ENCODE peak calls at places on chromosomes 3 and 15, in seven cellular contexts. L is fibroblast of lung, H is GM23248, X is neural progenitor cell, I is upper lobe of left lung, T is testis, B is colonic mucosa. W is an unnamed sample. For H3K9me3 and H3K36me3, the result is how much of the 10 kb centered on the place peaks cover.

GRCh38 chr3:104909188-104909587 is 457.5 kb upstream of the ALCAM start:
- DNase-seq in B (no peak), H (peak), X (no peak), T (no peak), I (no peak), L (peak), W (peak)

GRCh38 chr3:160707187-160707789 is 30.3 kb downstream of the ARL14 start:
- DNase-seq in T (peak), X (peak), H (peak), I (no peak), L (peak), B (peak), W (no peak)

GRCh38 chr3:150222190-150222548 is 185.9 kb upstream of the TSC22D2 start:
- DNase-seq in H (no peak), L (no peak), X (no peak), I (no peak), B (no peak), T (no peak), W (no peak)

GRCh38 chr3:163601426-163601825 is 1476.9 kb downstream of the SI start:
- DNase-seq in L (no peak), I (no peak), X (no peak), H (no peak), B (no peak), T (no peak), W (no peak)

GRCh38 chr3:33525232-33525631 is 85.0 kb upstream of the UBP1 start:
- DNase-seq in L (no peak), H (no peak), I (no peak), X (no peak), B (peak), T (no peak), W (no peak)

GRCh38 chr3:115913069-115913686 is 289.9 kb downstream of the GAP43 start:
- DNase-seq in I (no peak), L (no peak), H (peak), B (no peak), X (no peak), T (no peak), W (no peak)

GRCh38 chr3:177470200-177470941 is 273.1 kb upstream of the TBL1XR1 start:
- DNase-seq in I (no peak), T (no peak), X (no peak), B (no peak), L (peak), H (peak), W (no peak)

GRCh38 chr15:78256044-78256437 is 8.3 kb upstream of the DNAJA4 start:
- DNase-seq in T (no peak), B (no peak), L (no peak), I (no peak), H (no peak), X (no peak), W (no peak)

GRCh38 chr3:27641888-27642601 is 80.1 kb downstream of the EOMES start:
- DNase-seq in T (no peak), X (no peak), B (no peak), H (no peak), L (no peak), I (no peak), W (no peak)

GRCh38 chr15:48761393-48762158 is 49.3 kb downstream of the CEP152 start:
- DNase-seq in L (no peak), H (no peak), T (no peak), X (no peak), B (no peak), I (no peak), W (no peak)

GRCh38 chr15:32909431-32909830 is 191.6 kb downstream of the GREM1 start:
- DNase-seq in B (no peak), I (no peak), L (peak), X (no peak), H (peak), T (no peak), W (no peak)

GRCh38 chr3:190597291-190597690 is 83.4 kb downstream of the IL1RAP start:
- DNase-seq in H (no peak), L (peak), T (no peak), X (no peak), B (no peak), I (no peak), W (no peak)

GRCh38 chr15:73941044-73941443 is 14.8 kb downstream of the LOXL1 start:
- DNase-seq in H (peak), T (no peak), I (no peak), B (no peak), X (no peak), L (peak), W (peak)

GRCh38 chr15:97235285-97235985 is 725.1 kb upstream of the ARRDC4 start:
- DNase-seq in X (peak), L (peak), B (peak), H (peak), T (peak), I (peak), W (peak)

GRCh38 chr15:79606831-79607355 is 174.8 kb downstream of the MINAR1 start:
- DNase-seq in L (no peak), B (no peak), H (no peak), X (no peak), I (no peak), T (no peak), W (no peak)

GRCh38 chr15:48537277-48538113 is 108.0 kb downstream of the FBN1 start:
- DNase-seq in B (no peak), T (no peak), H (peak), I (no peak), X (no peak), L (no peak), W (no peak)

GRCh38 chr3:24017305-24017704 is 72.2 kb downstream of the NR1D2 start:
- DNase-seq in H (no peak), B (no peak), X (no peak), L (no peak), I (no peak), T (no peak), W (no peak)

GRCh38 chr15:96887730-96888129 is 557.2 kb downstream of the NR2F2 start:
- DNase-seq in I (no peak), B (no peak), L (peak), H (no peak), X (no peak), T (no peak), W (no peak)

GRCh38 chr3:108215876-108216275 is 6.3 kb downstream of the IFT57 start:
- DNase-seq in B (no peak), H (no peak), T (no peak), X (no peak), I (no peak), L (no peak), W (no peak)

GRCh38 chr15:67296188-67296587 is 41.6 kb downstream of the IQCH start:
- DNase-seq in X (peak), B (no peak), T (no peak), H (no peak), L (no peak), I (no peak), W (no peak)

GRCh38 chr3:158679547-158680000 is 7.1 kb upstream of the LXN start:
- DNase-seq in L (peak), H (peak), B (no peak), X (no peak), T (no peak), I (no peak), W (no peak)

GRCh38 chr3:39809181-39809994 is at the start of gene MYRIP:
- DNase-seq in B (peak), I (peak), T (peak), X (peak), H (peak), L (peak), W (peak)

GRCh38 chr3:72753495-72753894 is 94.8 kb downstream of the SHQ1 start:
- DNase-seq in L (no peak), T (no peak), I (no peak), H (no peak), X (no peak), B (peak), W (no peak)

GRCh38 chr3:23115171-23115877 is 87.8 kb upstream of the UBE2E2 start:
- DNase-seq in H (no peak), X (no peak), I (no peak), B (no peak), T (no peak), L (no peak), W (no peak)

GRCh38 chr3:38118421-38119247 is 18.3 kb downstream of the ACAA1 start:
- DNase-seq in H (no peak), X (no peak), L (no peak), B (no peak), I (no peak), T (no peak), W (no peak)

GRCh38 chr3:186594591-186595113 is 18.2 kb upstream of the AHSG start:
- DNase-seq in X (no peak), T (no peak), B (no peak), H (no peak), I (no peak), L (no peak), W (no peak)

GRCh38 chr3:145191543-145191942 is 969.4 kb downstream of the PLOD2 start:
- DNase-seq in B (no peak), L (peak), I (no peak), T (no peak), H (no peak), X (no peak), W (no peak)

GRCh38 chr15:45157974-45158373 is 28.2 kb downstream of the DUOX1 start:
- DNase-seq in I (no peak), X (peak), H (peak), L (peak), T (no peak), B (no peak), W (peak)

GRCh38 chr3:16433701-16434151 is 79.8 kb downstream of the RFTN1 start:
- DNase-seq in B (no peak), H (no peak), I (no peak), L (no peak), T (no peak), X (no peak), W (no peak)

GRCh38 chr15:70113304-70113700 is 15.6 kb upstream of the TLE3 start:
- DNase-seq in L (no peak), B (no peak), H (no peak), X (no peak), T (no peak), I (peak), W (no peak)

GRCh38 chr3:123347205-123347604 is 101.7 kb downstream of the ADCY5 start:
- DNase-seq in L (no peak), B (no peak), T (no peak), H (no peak), I (no peak), X (no peak), W (no peak)

GRCh38 chr15:63264685-63265302 is 12.6 kb upstream of the APH1B start:
- DNase-seq in I (no peak), B (no peak), H (peak), T (no peak), X (no peak), L (peak), W (no peak)

GRCh38 chr3:48236531-48236930 is 4.4 kb upstream of the ZNF589 start:
- DNase-seq in T (peak), I (no peak), X (no peak), B (no peak), L (no peak), H (no peak), W (no peak)

GRCh38 chr3:24529210-24529609 is 34.6 kb upstream of the THRB start:
- DNase-seq in I (no peak), B (no peak), T (no peak), X (no peak), L (no peak), H (no peak), W (no peak)

GRCh38 chr3:148005456-148005855 is 596.3 kb downstream of the ZIC1 start:
- DNase-seq in I (no peak), B (no peak), T (no peak), H (no peak), L (no peak), X (peak), W (no peak)

GRCh38 chr3:55511895-55512585 is 24.9 kb upstream of the WNT5A start:
- DNase-seq in B (no peak), X (no peak), H (peak), I (no peak), L (peak), T (no peak), W (no peak)
- H3K4me3 ChIP-seq in B (no peak), X (no peak), H (peak), I (no peak), L (no peak), T (no peak), W (no peak)

GRCh38 chr15:20357139-20358065 is 184.2 kb downstream of the GOLGA6L6 start:
- DNase-seq in I (peak), T (no peak), L (no peak), X (no peak), H (no peak), B (no peak), W (no peak)

GRCh38 chr15:20358781-20359414 is 182.7 kb downstream of the GOLGA6L6 start:
- DNase-seq in H (no peak), X (no peak), L (no peak), I (no peak), T (no peak), B (no peak), W (no peak)

GRCh38 chr15:20355256-20355868 is 186.2 kb downstream of the GOLGA6L6 start:
- DNase-seq in L (no peak), X (no peak), T (no peak), I (no peak), H (no peak), B (no peak), W (no peak)

GRCh38 chr15:20358066-20358780 is 183.4 kb downstream of the GOLGA6L6 start:
- DNase-seq in B (no peak), L (no peak), T (no peak), H (no peak), X (no peak), I (no peak), W (no peak)

DNA sequence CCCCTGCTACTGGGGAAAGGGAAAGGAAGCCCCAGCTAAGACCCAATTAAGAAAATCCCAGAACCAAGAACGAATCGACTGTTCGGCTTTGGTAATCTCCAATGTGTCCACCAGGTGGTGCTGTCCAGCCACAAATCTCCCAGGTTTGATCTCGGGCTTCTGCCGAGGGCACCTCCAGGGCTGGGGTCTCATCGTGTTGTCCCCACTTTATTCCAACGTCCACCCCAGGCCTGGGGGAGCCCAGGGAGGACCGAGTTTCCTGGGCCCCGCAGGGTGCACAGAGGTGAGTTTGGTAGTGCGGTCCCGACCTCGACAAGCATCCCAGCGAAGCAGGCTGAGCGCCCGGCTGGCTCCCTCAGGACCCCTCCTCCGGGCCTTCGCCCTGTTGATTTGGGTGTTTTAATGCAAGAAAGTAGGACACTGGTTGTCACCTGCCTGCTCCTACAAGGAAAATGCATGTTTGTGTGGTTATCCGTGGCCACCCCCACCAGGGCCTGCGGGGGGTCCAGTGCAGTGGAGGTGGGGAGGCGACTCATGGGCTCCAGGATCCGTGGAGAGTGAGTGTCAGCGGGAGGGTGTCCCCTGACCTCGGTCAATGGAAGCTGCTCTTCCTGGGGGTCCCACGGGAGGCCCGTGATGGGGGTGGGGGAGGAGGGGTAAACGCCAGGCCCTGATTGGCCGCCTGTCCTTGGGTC is 185.0 kb downstream of the GOLGA6L6 start:
- DNase-seq in I (peak), X (no peak), B (no peak), H (peak), T (peak), L (no peak), W (peak)
- H3K9me3 ChIP-seq in I (under half), X (half or more), B (under half), H (under half), T (under half), L (under half), W (under half)

DNA sequence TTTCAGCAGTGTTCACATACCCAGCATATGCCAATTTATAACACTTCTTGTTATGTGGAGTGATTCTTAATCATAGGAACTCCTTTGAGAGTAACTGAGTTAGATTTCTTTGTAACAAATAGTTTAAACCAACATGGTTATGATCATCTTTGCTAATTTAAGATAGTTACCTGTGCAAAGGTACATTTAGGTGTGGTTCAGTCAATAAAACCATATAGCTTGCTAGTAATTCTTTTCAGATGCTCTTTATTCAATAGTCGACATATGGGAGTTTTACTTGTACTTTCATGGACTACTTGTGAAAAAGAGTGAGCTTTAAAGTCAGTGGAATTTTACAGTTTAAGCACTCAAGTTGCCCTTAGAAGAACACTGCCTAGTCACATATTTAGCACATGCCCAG is 5.2 kb downstream of the DNAJC13 start:
- DNase-seq in H (no peak), B (no peak), X (no peak), I (no peak), T (no peak), L (no peak), W (no peak)
- H3K36me3 ChIP-seq in H (under half), B (under half), X (under half), I (under half), T (under half), L (under half), W (under half)

DNA sequence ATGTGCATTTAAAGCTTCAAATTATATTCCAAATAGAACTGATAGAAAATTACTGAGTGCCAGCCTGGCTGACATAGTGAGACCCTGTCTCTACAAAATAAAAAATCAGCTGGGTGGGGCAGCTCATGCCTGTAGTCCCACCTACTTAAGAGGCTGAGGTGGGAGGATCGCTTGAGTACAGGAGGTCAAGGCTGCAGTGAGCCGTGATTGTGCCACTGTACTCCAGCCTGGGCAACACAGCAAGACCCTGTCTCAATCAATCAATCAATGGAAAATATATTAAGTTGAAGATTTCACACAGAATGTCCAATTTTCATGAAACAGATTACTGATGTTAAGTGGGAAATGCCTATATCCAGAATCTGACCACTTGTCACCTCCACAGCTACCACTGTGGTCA is 4.1 kb downstream of the MON1A start:
- DNase-seq in L (no peak), I (no peak), H (no peak), X (no peak), B (no peak), T (no peak), W (no peak)
- H3K4me3 ChIP-seq in L (no peak), I (no peak), H (no peak), X (no peak), B (no peak), T (no peak), W (no peak)

DNA sequence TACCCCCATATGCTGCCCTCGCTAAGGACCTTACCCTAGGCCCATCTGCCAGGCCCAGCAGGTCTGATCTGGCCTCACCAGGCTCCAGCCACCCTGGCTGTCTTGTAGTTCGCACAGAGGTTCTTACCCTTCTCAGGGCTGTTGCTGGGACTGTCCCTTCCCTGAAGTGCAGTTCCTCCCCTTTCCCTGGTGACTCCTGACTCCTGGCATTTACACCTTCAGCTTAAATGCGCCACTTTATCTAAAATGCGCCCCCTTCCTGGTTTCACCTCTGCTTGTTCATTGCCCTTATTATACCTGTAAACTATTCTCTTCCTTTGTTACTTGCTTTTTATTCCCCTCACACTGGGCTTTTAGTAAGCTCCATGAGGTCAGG is 835 bp upstream of the TTLL3 start:
- DNase-seq in L (no peak), B (peak), T (no peak), I (peak), X (no peak), H (peak), W (no peak)
- H3K9me3 ChIP-seq in L (under half), B (under half), T (under half), I (under half), X (under half), H (under half), W (under half)